ENCODE peak calls at places on chromosomes 5 and 9, in seven cellular contexts. One of them, this sample, is unnamed.
A peak's percentile ranks its signal among the peaks of the same experiment; 100 is the strongest.

GRCh38 chr9:88920645-88921044 is 70.6 kb upstream of the S1PR3 start:
- DNase-seq in neural crest cell: no peak
- DNase-seq in neural progenitor cell: no peak
- DNase-seq in cardiac muscle cell: no peak
- DNase-seq in choroid plexus epithelial cell: no peak
- DNase-seq in Panc1: no peak
- DNase-seq in bronchial epithelial cell: peak; percentile 22
- DNase-seq in this sample: no peak

GRCh38 chr9:5953743-5954707 is 61.4 kb downstream of the RANBP6 start:
- DNase-seq in Panc1: no peak
- DNase-seq in neural crest cell: no peak
- DNase-seq in bronchial epithelial cell: peak; percentile 3
- DNase-seq in neural progenitor cell: no peak
- DNase-seq in choroid plexus epithelial cell: peak; percentile 23
- DNase-seq in cardiac muscle cell: peak; percentile 24
- DNase-seq in this sample: no peak

GRCh38 chr9:94864862-94865435 is 138.4 kb downstream of the AOPEP start:
- DNase-seq in bronchial epithelial cell: no peak
- DNase-seq in choroid plexus epithelial cell: no peak
- DNase-seq in neural crest cell: no peak
- DNase-seq in Panc1: no peak
- DNase-seq in neural progenitor cell: no peak
- DNase-seq in cardiac muscle cell: no peak
- DNase-seq in this sample: no peak

GRCh38 chr9:113598883-113599282 is 135.4 kb downstream of the RGS3 start:
- DNase-seq in bronchial epithelial cell: no peak
- DNase-seq in neural progenitor cell: no peak
- DNase-seq in neural crest cell: no peak
- DNase-seq in choroid plexus epithelial cell: no peak
- DNase-seq in cardiac muscle cell: no peak
- DNase-seq in Panc1: no peak
- DNase-seq in this sample: no peak

GRCh38 chr5:127011151-127011550 is 19.2 kb downstream of the MARCHF3 start:
- DNase-seq in neural progenitor cell: no peak
- DNase-seq in Panc1: no peak
- DNase-seq in choroid plexus epithelial cell: peak; percentile 59
- DNase-seq in cardiac muscle cell: no peak
- DNase-seq in neural crest cell: no peak
- DNase-seq in bronchial epithelial cell: peak; percentile 71
- DNase-seq in this sample: no peak

GRCh38 chr5:33309780-33310345 is 130.9 kb upstream of the TARS1 start:
- DNase-seq in choroid plexus epithelial cell: no peak
- DNase-seq in neural crest cell: no peak
- DNase-seq in neural progenitor cell: no peak
- DNase-seq in bronchial epithelial cell: no peak
- DNase-seq in Panc1: no peak
- DNase-seq in cardiac muscle cell: no peak
- DNase-seq in this sample: no peak

GRCh38 chr5:65480306-65480865 is 1.3 kb downstream of the ADAMTS6 start:
- DNase-seq in bronchial epithelial cell: peak; percentile 47
- DNase-seq in neural crest cell: no peak
- DNase-seq in neural progenitor cell: peak; percentile 28
- DNase-seq in cardiac muscle cell: peak; percentile 62
- DNase-seq in choroid plexus epithelial cell: peak; percentile 91
- DNase-seq in Panc1: no peak
- DNase-seq in this sample: peak; percentile 62

GRCh38 chr9:135616621-135617537 is 22.5 kb downstream of the GLT6D1 start:
- DNase-seq in bronchial epithelial cell: no peak
- DNase-seq in neural progenitor cell: no peak
- DNase-seq in Panc1: no peak
- DNase-seq in choroid plexus epithelial cell: no peak
- DNase-seq in neural crest cell: no peak
- DNase-seq in cardiac muscle cell: no peak
- DNase-seq in this sample: no peak

GRCh38 chr9:94068257-94068656 is 16.0 kb upstream of the PTPDC1 start:
- DNase-seq in cardiac muscle cell: no peak
- DNase-seq in Panc1: no peak
- DNase-seq in bronchial epithelial cell: no peak
- DNase-seq in neural progenitor cell: no peak
- DNase-seq in choroid plexus epithelial cell: no peak
- DNase-seq in neural crest cell: no peak
- DNase-seq in this sample: no peak

GRCh38 chr5:43485406-43485805 is 1.7 kb upstream of the TMEM267 start:
- DNase-seq in bronchial epithelial cell: peak; percentile 84
- DNase-seq in cardiac muscle cell: no peak
- DNase-seq in neural crest cell: no peak
- DNase-seq in neural progenitor cell: no peak
- DNase-seq in Panc1: no peak
- DNase-seq in choroid plexus epithelial cell: peak; percentile 2
- DNase-seq in this sample: peak; percentile 22

GRCh38 chr5:62124266-62124665 is 181.7 kb upstream of the KIF2A start:
- DNase-seq in neural progenitor cell: peak; percentile 26
- DNase-seq in Panc1: no peak
- DNase-seq in neural crest cell: no peak
- DNase-seq in choroid plexus epithelial cell: no peak
- DNase-seq in bronchial epithelial cell: no peak
- DNase-seq in cardiac muscle cell: no peak
- DNase-seq in this sample: no peak
- TF ChIP-seq CTCF in neural progenitor cell: no peak
- TF ChIP-seq CTCF in Panc1: no peak
- TF ChIP-seq CTCF in neural crest cell: no peak
- TF ChIP-seq CTCF in choroid plexus epithelial cell: no peak
- TF ChIP-seq CTCF in bronchial epithelial cell: no peak
- TF ChIP-seq CTCF in cardiac muscle cell: no peak
- TF ChIP-seq CTCF in this sample: no peak

GRCh38 chr9:132857601-132858342 is 20.3 kb downstream of the AK8 start:
- DNase-seq in Panc1: no peak
- DNase-seq in bronchial epithelial cell: no peak
- DNase-seq in cardiac muscle cell: no peak
- DNase-seq in neural crest cell: no peak
- DNase-seq in neural progenitor cell: peak; percentile 62
- DNase-seq in choroid plexus epithelial cell: peak; percentile 78
- DNase-seq in this sample: no peak
- TF ChIP-seq CTCF in Panc1: no peak
- TF ChIP-seq CTCF in bronchial epithelial cell: no peak
- TF ChIP-seq CTCF in cardiac muscle cell: peak; percentile 45
- TF ChIP-seq CTCF in neural crest cell: peak; percentile 13
- TF ChIP-seq CTCF in neural progenitor cell: peak; percentile 10
- TF ChIP-seq CTCF in choroid plexus epithelial cell: peak; percentile 21
- TF ChIP-seq CTCF in this sample: no peak

DNA sequence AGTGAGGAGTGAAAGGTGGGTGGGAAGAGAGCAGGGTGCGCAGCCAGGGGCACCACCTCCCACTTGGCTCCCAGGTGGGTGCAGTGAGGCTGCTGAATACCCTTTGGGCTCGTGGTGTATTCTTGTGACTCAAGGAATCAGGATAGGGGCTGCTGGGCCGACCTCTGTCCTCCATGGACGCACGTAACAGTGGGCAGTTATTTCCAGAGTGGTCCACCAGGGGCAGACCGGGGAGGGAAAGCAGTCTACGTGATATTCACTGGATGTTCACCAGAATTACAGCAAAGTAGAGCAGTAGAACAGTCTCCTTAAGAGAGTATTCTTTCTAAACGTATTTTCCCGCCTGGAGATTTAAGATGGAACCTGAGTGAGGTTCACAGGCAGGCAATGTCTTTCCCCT is 88.5 kb downstream of the SYK start:
- DNase-seq in neural progenitor cell: peak; percentile 42
- DNase-seq in choroid plexus epithelial cell: no peak
- DNase-seq in neural crest cell: peak; percentile 16
- DNase-seq in Panc1: no peak
- DNase-seq in cardiac muscle cell: peak; percentile 27
- DNase-seq in bronchial epithelial cell: no peak
- DNase-seq in this sample: no peak
- TF ChIP-seq CTCF in neural progenitor cell: peak; percentile 51
- TF ChIP-seq CTCF in choroid plexus epithelial cell: peak; percentile 18
- TF ChIP-seq CTCF in neural crest cell: no peak
- TF ChIP-seq CTCF in Panc1: no peak
- TF ChIP-seq CTCF in cardiac muscle cell: peak; percentile 11
- TF ChIP-seq CTCF in bronchial epithelial cell: no peak
- TF ChIP-seq CTCF in this sample: no peak

DNA sequence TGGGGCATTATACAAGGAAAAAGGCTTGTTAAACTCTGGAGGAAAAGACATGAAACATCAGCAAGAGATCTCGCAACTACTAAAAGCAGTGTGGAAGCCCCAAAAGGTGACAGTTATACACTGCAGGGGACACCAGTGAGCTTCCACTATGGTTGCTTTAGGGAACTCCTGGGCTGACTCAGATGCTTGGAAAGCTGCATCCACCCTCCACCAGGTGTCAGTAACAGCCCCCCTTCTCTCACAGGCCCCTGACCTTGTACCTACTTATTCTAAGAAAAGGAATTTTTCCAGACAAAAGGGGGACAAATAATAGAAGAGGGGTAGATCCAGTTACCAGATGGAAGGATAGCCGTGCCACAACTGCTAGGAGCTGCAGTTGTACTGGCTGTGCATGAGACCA is 154.4 kb upstream of the COX7C start:
- DNase-seq in choroid plexus epithelial cell: no peak
- DNase-seq in cardiac muscle cell: no peak
- DNase-seq in neural crest cell: no peak
- DNase-seq in neural progenitor cell: peak; percentile 13
- DNase-seq in Panc1: no peak
- DNase-seq in bronchial epithelial cell: no peak
- DNase-seq in this sample: no peak
- TF ChIP-seq CTCF in choroid plexus epithelial cell: no peak
- TF ChIP-seq CTCF in cardiac muscle cell: no peak
- TF ChIP-seq CTCF in neural crest cell: no peak
- TF ChIP-seq CTCF in neural progenitor cell: peak; percentile 31
- TF ChIP-seq CTCF in Panc1: no peak
- TF ChIP-seq CTCF in bronchial epithelial cell: no peak
- TF ChIP-seq CTCF in this sample: no peak

DNA sequence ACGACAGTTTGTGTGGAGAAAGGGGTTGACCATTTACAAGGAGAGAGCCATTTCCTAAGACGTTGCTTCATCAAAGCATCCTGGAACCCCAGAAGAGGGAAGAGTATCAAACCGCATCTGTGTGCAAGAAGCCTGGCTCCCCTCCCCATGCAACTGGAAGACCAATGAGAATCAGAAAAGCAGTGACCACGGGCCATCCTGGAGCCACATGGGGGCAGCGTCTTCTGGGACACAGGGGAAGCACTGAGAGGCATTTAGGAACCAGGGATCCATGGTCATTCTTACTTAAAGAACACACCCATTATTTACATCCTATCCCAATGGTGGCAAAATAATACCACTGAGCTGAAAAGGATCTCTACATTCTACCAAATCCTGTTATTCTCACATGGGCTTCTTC is 29.3 kb downstream of the SEMA5A start:
- DNase-seq in bronchial epithelial cell: no peak
- DNase-seq in neural progenitor cell: peak; percentile 26
- DNase-seq in Panc1: no peak
- DNase-seq in choroid plexus epithelial cell: no peak
- DNase-seq in cardiac muscle cell: no peak
- DNase-seq in neural crest cell: no peak
- DNase-seq in this sample: no peak
- TF ChIP-seq CTCF in bronchial epithelial cell: peak; percentile 26
- TF ChIP-seq CTCF in neural progenitor cell: peak; percentile 38
- TF ChIP-seq CTCF in Panc1: no peak
- TF ChIP-seq CTCF in choroid plexus epithelial cell: peak; percentile 23
- TF ChIP-seq CTCF in cardiac muscle cell: peak; percentile 3
- TF ChIP-seq CTCF in neural crest cell: no peak
- TF ChIP-seq CTCF in this sample: no peak

GRCh38 chr9:136761545-136761981 is 2.8 kb downstream of the LCN15 start:
- DNase-seq in bronchial epithelial cell: no peak
- DNase-seq in choroid plexus epithelial cell: no peak
- DNase-seq in neural progenitor cell: no peak
- DNase-seq in cardiac muscle cell: no peak
- DNase-seq in neural crest cell: no peak
- DNase-seq in Panc1: no peak
- DNase-seq in this sample: no peak

GRCh38 chr9:136762221-136762691 is 2.1 kb downstream of the LCN15 start:
- DNase-seq in choroid plexus epithelial cell: no peak
- DNase-seq in bronchial epithelial cell: no peak
- DNase-seq in cardiac muscle cell: no peak
- DNase-seq in neural crest cell: no peak
- DNase-seq in neural progenitor cell: no peak
- DNase-seq in Panc1: no peak
- DNase-seq in this sample: no peak

GRCh38 chr9:136764301-136764891 is at the start of gene LCN15:
- DNase-seq in choroid plexus epithelial cell: no peak
- DNase-seq in bronchial epithelial cell: no peak
- DNase-seq in neural progenitor cell: no peak
- DNase-seq in cardiac muscle cell: no peak
- DNase-seq in Panc1: no peak
- DNase-seq in neural crest cell: no peak
- DNase-seq in this sample: no peak

GRCh38 chr9:136763649-136764035 is 676 bp downstream of the LCN15 start:
- DNase-seq in choroid plexus epithelial cell: no peak
- DNase-seq in neural crest cell: no peak
- DNase-seq in neural progenitor cell: no peak
- DNase-seq in Panc1: no peak
- DNase-seq in cardiac muscle cell: no peak
- DNase-seq in bronchial epithelial cell: no peak
- DNase-seq in this sample: no peak

GRCh38 chr9:136762915-136763648 is 1.2 kb downstream of the LCN15 start:
- DNase-seq in cardiac muscle cell: peak; percentile 94
- DNase-seq in neural progenitor cell: peak; percentile 93
- DNase-seq in choroid plexus epithelial cell: peak; percentile 17
- DNase-seq in Panc1: no peak
- DNase-seq in neural crest cell: peak; percentile 54
- DNase-seq in bronchial epithelial cell: no peak
- DNase-seq in this sample: peak; percentile 72
- TF ChIP-seq CTCF in cardiac muscle cell: no peak
- TF ChIP-seq CTCF in neural progenitor cell: no peak
- TF ChIP-seq CTCF in choroid plexus epithelial cell: no peak
- TF ChIP-seq CTCF in Panc1: peak; percentile 22
- TF ChIP-seq CTCF in neural crest cell: no peak
- TF ChIP-seq CTCF in bronchial epithelial cell: no peak
- TF ChIP-seq CTCF in this sample: no peak

This sample was measured in activated CD8-positive, alpha-beta T cell treated with anti-CD3 and anti-CD28 coated beads for 36 hours.